ENCODE peak calls at places on chromosomes 6 and 20, in six cellular contexts. X is endothelial cell; F is activated naive CD4-positive, alpha-beta T cell treated with anti-CD3 and anti-CD28 coated beads, Interleukin-2, amount 50 U/mL, for 16 hours; M is hepatic stellate cell; N is activated CD4-positive, alpha-beta T cell treated with anti-CD3 and anti-CD28 coated beads, Interleukin-2, amount 50 U/mL, for 1 hour; V is cardiac muscle cell. Z is an unnamed sample.

GRCh38 chr6:109869398-109870165 is 108.5 kb upstream of the GPR6 start:
- DNase-seq in V (peak), F (no peak), N (no peak), M (no peak), X (no peak), Z (no peak)

GRCh38 chr20:41344938-41345728 is 4.5 kb downstream of the LPIN3 start:
- DNase-seq in N (no peak), M (no peak), V (no peak), F (no peak), X (no peak), Z (no peak)

GRCh38 chr20:5504061-5504739 is 187.4 kb upstream of the PROKR2 start:
- DNase-seq in V (no peak), M (peak), N (no peak), F (no peak), X (peak), Z (no peak)

GRCh38 chr6:67933278-67933677 is 701.8 kb upstream of the ADGRB3 start:
- DNase-seq in X (peak), N (no peak), F (no peak), M (no peak), V (no peak), Z (no peak)

GRCh38 chr6:33655155-33655554 is 34.0 kb downstream of the ITPR3 start:
- DNase-seq in N (no peak), F (no peak), X (no peak), V (no peak), M (no peak), Z (no peak)

GRCh38 chr6:157029980-157030690 is 253.0 kb downstream of the ARID1B start:
- DNase-seq in V (no peak), M (no peak), N (no peak), F (no peak), X (no peak), Z (no peak)

GRCh38 chr6:57257911-57258541 is 35.9 kb upstream of the RAB23 start:
- DNase-seq in N (no peak), X (no peak), V (no peak), M (peak), F (no peak), Z (no peak)

GRCh38 chr6:155528982-155529453 is 73.4 kb upstream of the NOX3 start:
- DNase-seq in F (no peak), V (no peak), X (no peak), N (no peak), M (peak), Z (no peak)

GRCh38 chr6:53605543-53606235 is 59.9 kb downstream of the KLHL31 start:
- DNase-seq in V (no peak), N (no peak), M (no peak), F (no peak), X (no peak), Z (no peak)

GRCh38 chr6:49300443-49300842 is 162.6 kb downstream of the MMUT start:
- DNase-seq in V (no peak), F (no peak), X (no peak), M (no peak), N (no peak), Z (no peak)

Z was measured in effector memory CD8-positive, alpha-beta T cell.